ENCODE peak calls at places on chromosomes 7 and 10, in five cellular contexts. One of them, this sample, is unnamed.

GRCh38 chr7:7438851-7439250 is 96.8 kb downstream of the COL28A1 start:
- DNase-seq in SK-N-SH: no peak
- DNase-seq in naive thymus-derived CD8-positive, alpha-beta T cell: no peak
- DNase-seq in ELR: peak; percentile 100
- DNase-seq in HEK293T: no peak
- DNase-seq in this sample: peak; percentile 98

GRCh38 chr7:116582806-116583444 is 58.1 kb downstream of the CAV1 start:
- DNase-seq in SK-N-SH: no peak
- DNase-seq in naive thymus-derived CD8-positive, alpha-beta T cell: no peak
- DNase-seq in ELR: peak; percentile 78
- DNase-seq in HEK293T: no peak
- DNase-seq in this sample: no peak

GRCh38 chr7:2009541-2010001 is 223.2 kb downstream of the MAD1L1 start:
- DNase-seq in SK-N-SH: peak; percentile 86
- DNase-seq in naive thymus-derived CD8-positive, alpha-beta T cell: no peak
- DNase-seq in ELR: no peak
- DNase-seq in HEK293T: no peak
- DNase-seq in this sample: no peak

GRCh38 chr7:152673902-152674301 is 2.0 kb downstream of the XRCC2 start:
- DNase-seq in SK-N-SH: no peak
- DNase-seq in naive thymus-derived CD8-positive, alpha-beta T cell: no peak
- DNase-seq in ELR: no peak
- DNase-seq in HEK293T: no peak
- DNase-seq in this sample: no peak

GRCh38 chr7:7103343-7104313 is 78.7 kb upstream of the C1GALT1 start:
- DNase-seq in SK-N-SH: peak; percentile 67
- DNase-seq in naive thymus-derived CD8-positive, alpha-beta T cell: peak; percentile 9
- DNase-seq in ELR: peak; percentile 80
- DNase-seq in HEK293T: peak; percentile 47
- DNase-seq in this sample: peak; percentile 80

GRCh38 chr10:69749180-69750010 is 52.3 kb upstream of the COL13A1 start:
- DNase-seq in SK-N-SH: no peak
- DNase-seq in naive thymus-derived CD8-positive, alpha-beta T cell: no peak
- DNase-seq in ELR: peak; percentile 59
- DNase-seq in HEK293T: no peak
- DNase-seq in this sample: no peak

GRCh38 chr10:132397036-132397541 is at the start of gene PWWP2B:
- DNase-seq in SK-N-SH: peak; percentile 87
- DNase-seq in naive thymus-derived CD8-positive, alpha-beta T cell: peak; percentile 64
- DNase-seq in ELR: peak; percentile 41
- DNase-seq in HEK293T: peak; percentile 76
- DNase-seq in this sample: peak; percentile 46

GRCh38 chr10:32417906-32418547 is 27.9 kb upstream of the CCDC7 start:
- DNase-seq in SK-N-SH: no peak
- DNase-seq in naive thymus-derived CD8-positive, alpha-beta T cell: no peak
- DNase-seq in ELR: no peak
- DNase-seq in HEK293T: no peak
- DNase-seq in this sample: no peak

GRCh38 chr7:143485091-143485490 is 7.4 kb downstream of the TAS2R41 start:
- DNase-seq in SK-N-SH: no peak
- DNase-seq in naive thymus-derived CD8-positive, alpha-beta T cell: no peak
- DNase-seq in ELR: no peak
- DNase-seq in HEK293T: no peak
- DNase-seq in this sample: no peak

GRCh38 chr7:129781128-129781855 is 169.8 kb downstream of the NRF1 start:
- DNase-seq in SK-N-SH: peak; percentile 75
- DNase-seq in naive thymus-derived CD8-positive, alpha-beta T cell: no peak
- DNase-seq in ELR: no peak
- DNase-seq in HEK293T: no peak
- DNase-seq in this sample: no peak

GRCh38 chr7:48130658-48131108 is 40.6 kb upstream of the ABCA13 start:
- DNase-seq in SK-N-SH: no peak
- DNase-seq in naive thymus-derived CD8-positive, alpha-beta T cell: no peak
- DNase-seq in ELR: peak; percentile 17
- DNase-seq in HEK293T: no peak
- DNase-seq in this sample: peak; percentile 13

GRCh38 chr7:150435390-150436073 is 14.9 kb upstream of the GIMAP8 start:
- DNase-seq in SK-N-SH: no peak
- DNase-seq in naive thymus-derived CD8-positive, alpha-beta T cell: no peak
- DNase-seq in ELR: no peak
- DNase-seq in HEK293T: no peak
- DNase-seq in this sample: no peak

GRCh38 chr7:50779427-50779826 is 3.3 kb downstream of the GRB10 start:
- DNase-seq in SK-N-SH: no peak
- DNase-seq in naive thymus-derived CD8-positive, alpha-beta T cell: no peak
- DNase-seq in ELR: no peak
- DNase-seq in HEK293T: no peak
- DNase-seq in this sample: no peak

GRCh38 chr7:53996856-53997255 is 545.3 kb upstream of the VSTM2A start:
- DNase-seq in SK-N-SH: no peak
- DNase-seq in naive thymus-derived CD8-positive, alpha-beta T cell: no peak
- DNase-seq in ELR: no peak
- DNase-seq in HEK293T: no peak
- DNase-seq in this sample: no peak

GRCh38 chr10:28201666-28202400 is 101.0 kb downstream of the MPP7 start:
- DNase-seq in SK-N-SH: no peak
- DNase-seq in naive thymus-derived CD8-positive, alpha-beta T cell: no peak
- DNase-seq in ELR: peak; percentile 31
- DNase-seq in HEK293T: no peak
- DNase-seq in this sample: no peak

GRCh38 chr7:117012284-117013174 is 59.2 kb downstream of the ST7 start:
- DNase-seq in SK-N-SH: peak; percentile 48
- DNase-seq in naive thymus-derived CD8-positive, alpha-beta T cell: no peak
- DNase-seq in ELR: peak; percentile 64
- DNase-seq in HEK293T: peak; percentile 31
- DNase-seq in this sample: peak; percentile 82

GRCh38 chr10:22433875-22434274 is 88.6 kb downstream of the SPAG6 start:
- DNase-seq in SK-N-SH: no peak
- DNase-seq in naive thymus-derived CD8-positive, alpha-beta T cell: no peak
- DNase-seq in ELR: peak; percentile 96
- DNase-seq in HEK293T: no peak
- DNase-seq in this sample: peak; percentile 97

GRCh38 chr10:102705531-102705930 is 8.7 kb downstream of the ARL3 start:
- DNase-seq in SK-N-SH: no peak
- DNase-seq in naive thymus-derived CD8-positive, alpha-beta T cell: no peak
- DNase-seq in ELR: no peak
- DNase-seq in HEK293T: no peak
- DNase-seq in this sample: no peak

GRCh38 chr7:69953319-69954067 is 355.2 kb downstream of the AUTS2 start:
- DNase-seq in SK-N-SH: no peak
- DNase-seq in naive thymus-derived CD8-positive, alpha-beta T cell: no peak
- DNase-seq in ELR: no peak
- DNase-seq in HEK293T: no peak
- DNase-seq in this sample: no peak

GRCh38 chr7:31327071-31327470 is 13.5 kb downstream of the NEUROD6 start:
- DNase-seq in SK-N-SH: no peak
- DNase-seq in naive thymus-derived CD8-positive, alpha-beta T cell: no peak
- DNase-seq in ELR: peak; percentile 79
- DNase-seq in HEK293T: no peak
- DNase-seq in this sample: peak; percentile 5

GRCh38 chr10:21626457-21627161 is 92.6 kb downstream of the MLLT10 start:
- DNase-seq in SK-N-SH: no peak
- DNase-seq in naive thymus-derived CD8-positive, alpha-beta T cell: no peak
- DNase-seq in ELR: no peak
- DNase-seq in HEK293T: no peak
- DNase-seq in this sample: no peak